ENCODE peak calls at places on chromosomes 2 and 18, in eight cellular contexts. A is ascending aorta, M is epithelial cell of esophagus, U is GM20000, G is WTC11, S is coronary artery, I is endothelial cell, H is lower lobe of right lung. C is an unnamed sample.

GRCh38 chr2:167333245-167333644 is 445.0 kb downstream of the XIRP2 start:
- DNase-seq in I (no peak), H (no peak), G (no peak), S (no peak), A (no peak), M (no peak), U (no peak), C (no peak)

GRCh38 chr2:20236496-20236895 is 11.6 kb upstream of the SDC1 start:
- DNase-seq in S (no peak), A (no peak), M (peak; percentile 93), G (no peak), I (no peak), U (no peak), H (no peak), C (no peak)

GRCh38 chr2:19250906-19251305 is 107.5 kb downstream of the OSR1 start:
- DNase-seq in U (no peak), M (no peak), S (no peak), I (no peak), G (no peak), A (no peak), H (no peak), C (no peak)

GRCh38 chr2:118807668-118808428 is 39.6 kb downstream of the EN1 start:
- DNase-seq in I (no peak), U (no peak), G (peak; percentile 38), H (no peak), A (no peak), M (no peak), S (no peak), C (no peak)

GRCh38 chr2:98253461-98254073 is 92.7 kb upstream of the CNGA3 start:
- DNase-seq in U (no peak), H (no peak), I (no peak), M (peak; percentile 6), S (no peak), G (no peak), A (no peak), C (no peak)

GRCh38 chr2:65282492-65283053 is 54.9 kb downstream of the ACTR2 start:
- DNase-seq in U (no peak), H (no peak), A (no peak), G (no peak), S (no peak), I (no peak), M (no peak), C (no peak)

GRCh38 chr2:2698182-2699116 is 367.4 kb upstream of the MYT1L start:
- DNase-seq in M (peak; percentile 6), U (no peak), S (no peak), G (no peak), H (no peak), A (no peak), I (peak; percentile 41), C (no peak)

GRCh38 chr2:40367652-40368051 is 84.2 kb downstream of the SLC8A1 start:
- DNase-seq in I (no peak), A (no peak), S (no peak), G (no peak), H (no peak), U (no peak), M (peak; percentile 83), C (no peak)

GRCh38 chr18:73274812-73275621 is 407.2 kb upstream of the NETO1 start:
- DNase-seq in U (no peak), I (no peak), H (no peak), A (no peak), M (no peak), S (no peak), G (no peak), C (no peak)

GRCh38 chr2:134397146-134397896 is 143.4 kb downstream of the MGAT5 start:
- DNase-seq in U (no peak), I (no peak), G (no peak), S (no peak), H (no peak), A (no peak), M (no peak), C (no peak)

GRCh38 chr18:39786477-39786876 is 2168.6 kb upstream of the PIK3C3 start:
- DNase-seq in I (no peak), S (no peak), G (no peak), U (no peak), A (no peak), H (no peak), M (peak; percentile 54), C (no peak)

GRCh38 chr2:2033691-2034090 is 289.4 kb upstream of the PXDN start:
- DNase-seq in I (no peak), U (no peak), A (no peak), G (no peak), M (no peak), H (no peak), S (no peak), C (no peak)

GRCh38 chr18:27861539-27861938 is 315.4 kb downstream of the CDH2 start:
- DNase-seq in H (no peak), A (no peak), I (no peak), S (no peak), M (no peak), U (no peak), G (no peak), C (no peak)

GRCh38 chr2:181170256-181170655 is 189.9 kb downstream of the UBE2E3 start:
- DNase-seq in I (no peak), A (no peak), U (no peak), H (no peak), S (no peak), G (no peak), M (no peak), C (no peak)

GRCh38 chr2:241325257-241325656 is 9.5 kb downstream of the SEPTIN2 start:
- DNase-seq in M (no peak), A (no peak), S (no peak), U (no peak), H (no peak), G (no peak), I (no peak), C (no peak)

GRCh38 chr2:50118951-50119702 is 912.8 kb downstream of the NRXN1 start:
- DNase-seq in I (no peak), G (peak; percentile 24), A (no peak), M (no peak), H (no peak), U (no peak), S (no peak), C (no peak)

GRCh38 chr2:151904807-151905206 is 76.6 kb upstream of the ARL5A start:
- DNase-seq in S (no peak), U (no peak), I (no peak), G (no peak), A (no peak), M (no peak), H (no peak), C (no peak)

GRCh38 chr18:31241900-31242409 is 76.0 kb upstream of the DSG1 start:
- DNase-seq in U (no peak), S (no peak), M (peak; percentile 99), I (peak; percentile 68), G (peak; percentile 77), A (no peak), H (no peak), C (no peak)
- TF ChIP-seq CTCF in U (peak; percentile 8), S (no peak), M (peak; percentile 82), I (peak; percentile 95), G (peak; percentile 82), A (no peak), H (peak; percentile 40), C (peak; percentile 73)

DNA sequence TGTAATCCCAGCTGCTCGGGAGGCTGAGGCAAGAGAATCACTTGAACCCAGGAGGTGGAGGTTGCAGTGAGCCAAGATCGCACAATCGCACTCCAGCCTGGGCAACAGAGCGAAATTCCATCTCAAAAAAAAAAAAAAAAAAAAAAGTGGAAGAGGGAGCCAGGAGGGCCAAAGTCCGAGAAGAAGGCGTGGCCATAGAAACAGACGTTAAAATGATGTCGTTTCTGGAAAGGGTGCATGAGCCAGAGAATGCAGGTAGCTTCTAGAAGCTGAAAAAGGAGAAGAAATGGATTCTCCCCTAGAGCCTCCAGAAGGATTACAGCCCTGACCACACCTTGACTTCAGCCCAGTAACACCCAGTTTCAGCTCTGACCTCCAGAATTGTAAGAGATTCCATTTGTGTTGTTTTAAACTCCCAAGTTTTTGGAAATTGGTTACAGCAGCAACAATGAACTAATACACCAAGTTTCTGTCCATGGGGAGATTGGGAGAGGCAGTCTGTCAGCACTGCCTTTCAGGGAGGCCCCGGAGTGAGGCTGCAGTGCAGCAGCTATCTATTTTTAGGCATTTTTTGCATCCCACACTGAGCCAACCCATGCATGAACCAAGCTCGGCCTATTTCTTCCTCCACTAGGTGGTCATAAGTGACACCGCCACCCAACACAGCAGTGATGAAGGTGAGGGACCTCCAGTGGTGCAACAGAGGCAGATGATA is 14.2 kb upstream of the TRAF3IP1 start:
- DNase-seq in U (no peak), G (no peak), S (no peak), M (no peak), H (no peak), A (no peak), I (no peak), C (no peak)
- TF ChIP-seq CTCF in U (no peak), G (no peak), S (no peak), M (no peak), H (no peak), A (no peak), I (no peak), C (no peak)

DNA sequence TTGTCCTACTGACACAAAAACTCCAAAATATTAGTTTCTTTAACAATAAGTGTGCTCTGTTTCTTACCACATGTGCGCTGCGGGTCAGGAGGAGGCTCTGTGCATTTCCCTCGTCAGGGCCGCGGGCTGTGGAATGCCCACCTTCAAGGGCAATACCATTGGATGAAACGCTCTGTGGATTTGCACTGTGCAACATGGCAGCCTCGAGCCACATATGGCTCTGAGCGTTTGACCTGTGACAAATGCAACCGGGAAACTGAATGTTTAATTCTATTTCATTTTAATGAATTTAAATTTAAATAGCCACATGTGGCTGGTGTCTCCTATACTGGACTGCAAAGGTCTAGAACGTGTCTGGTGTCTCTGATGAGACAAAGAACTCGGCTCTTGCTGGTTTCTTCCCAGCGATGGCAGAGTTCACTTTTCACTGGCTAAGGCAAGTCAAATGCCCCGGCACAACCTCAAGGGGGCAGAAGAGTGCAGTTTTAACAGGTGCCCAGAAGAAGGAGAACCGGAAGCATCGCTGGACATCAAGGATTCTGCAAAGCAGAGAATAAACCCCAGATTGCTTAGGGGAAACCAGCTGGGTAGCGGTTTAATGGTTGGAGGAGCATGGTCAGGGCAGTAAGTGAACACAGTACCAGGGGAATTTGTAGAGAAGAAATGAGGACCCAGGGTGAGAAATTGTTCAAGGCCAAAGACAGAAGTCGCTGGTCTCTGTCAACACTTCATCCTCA is 37.0 kb upstream of the TMEM18 start:
- DNase-seq in S (no peak), I (peak; percentile 70), G (peak; percentile 69), M (peak; percentile 20), H (no peak), A (no peak), U (peak; percentile 72), C (no peak)
- TF ChIP-seq CTCF in S (no peak), I (peak; percentile 73), G (peak; percentile 59), M (peak; percentile 54), H (peak; percentile 60), A (peak; percentile 45), U (peak; percentile 65), C (peak; percentile 88)

GRCh38 chr2:210360412-210360811 is 45.4 kb upstream of the MYL1 start:
- DNase-seq in H (no peak), S (no peak), I (no peak), M (no peak), G (no peak), A (no peak), U (no peak), C (no peak)

GRCh38 chr2:210366675-210367080 is 51.7 kb upstream of the MYL1 start:
- DNase-seq in M (no peak), H (no peak), A (no peak), I (no peak), G (no peak), U (no peak), S (no peak), C (no peak)

GRCh38 chr2:210363876-210364275 is 48.9 kb upstream of the MYL1 start:
- DNase-seq in G (no peak), H (no peak), S (no peak), A (no peak), U (no peak), M (no peak), I (no peak), C (peak; percentile 37)

GRCh38 chr2:210363261-210363660 is 48.3 kb upstream of the MYL1 start:
- DNase-seq in H (no peak), U (no peak), S (no peak), G (no peak), M (peak; percentile 51), A (no peak), I (no peak), C (no peak)
- TF ChIP-seq CTCF in H (no peak), U (peak; percentile 12), S (no peak), G (peak; percentile 14), M (peak; percentile 51), A (no peak), I (no peak), C (peak; percentile 30)

C was measured in chondrocyte.